ENCODE peak calls at places on chromosomes 2 and 18, in nine cellular contexts. O is left ventricle myocardium superior; D is OCI-LY7; F is left ventricle myocardium inferior; X is CD4-positive, alpha-beta T cell; K is A172; M is NCI-H226; Q is pancreas; Z is HepG2. S is an unnamed sample.

GRCh38 chr2:100350661-100351185 is 28.4 kb upstream of the LONRF2 start:
- DNase-seq in O (no peak), D (no peak), F (no peak), X (no peak), K (peak), M (no peak), Q (no peak), Z (no peak), S (peak)

GRCh38 chr2:156649596-156649995 is 213.4 kb downstream of the GPD2 start:
- DNase-seq in O (peak), D (no peak), F (peak), X (no peak), K (no peak), M (peak), Q (no peak), Z (no peak), S (no peak)

GRCh38 chr2:28697602-28698149 is 54.0 kb upstream of the PPP1CB start:
- DNase-seq in O (no peak), D (no peak), F (no peak), X (no peak), K (no peak), M (no peak), Q (no peak), Z (no peak), S (no peak)

GRCh38 chr2:189836644-189837043 is 52.4 kb downstream of the PMS1 start:
- DNase-seq in O (no peak), D (no peak), F (no peak), X (no peak), K (peak), M (no peak), Q (no peak), Z (no peak), S (no peak)

GRCh38 chr2:23536326-23536725 is 151.3 kb downstream of the KLHL29 start:
- DNase-seq in O (no peak), D (no peak), F (no peak), X (no peak), K (no peak), M (no peak), Q (no peak), Z (no peak), S (no peak)

GRCh38 chr2:83665894-83666293 is 793.2 kb downstream of the SUCLG1 start:
- DNase-seq in O (no peak), D (no peak), F (no peak), X (no peak), K (peak), M (peak), Q (no peak), Z (peak), S (no peak)

GRCh38 chr2:240387669-240388358 is 47.6 kb upstream of the GPC1 start:
- DNase-seq in O (peak), D (no peak), F (peak), X (no peak), K (peak), M (peak), Q (no peak), Z (peak), S (peak)

GRCh38 chr2:33219850-33220275 is 256.6 kb upstream of the RASGRP3 start:
- DNase-seq in O (no peak), D (no peak), F (no peak), X (no peak), K (peak), M (no peak), Q (no peak), Z (no peak), S (peak)

GRCh38 chr2:148298201-148298600 is 277.3 kb downstream of the MBD5 start:
- DNase-seq in O (no peak), D (no peak), F (no peak), X (no peak), K (no peak), M (peak), Q (no peak), Z (no peak), S (peak)

GRCh38 chr18:62660741-62661140 is 54.6 kb upstream of the PHLPP1 start:
- DNase-seq in O (no peak), D (no peak), F (no peak), X (no peak), K (peak), M (no peak), Q (no peak), Z (no peak), S (no peak)

GRCh38 chr2:191991442-191991841 is 144.6 kb upstream of the CAVIN2 start:
- DNase-seq in O (no peak), D (no peak), F (no peak), X (no peak), K (no peak), M (no peak), Q (no peak), Z (no peak), S (no peak)

GRCh38 chr18:59900222-59901128 is 679 bp downstream of the PMAIP1 start:
- DNase-seq in O (no peak), D (peak), F (peak), X (peak), K (no peak), M (peak), Q (peak), Z (no peak), S (peak)

GRCh38 chr2:64668542-64668941 is 14.8 kb upstream of the SERTAD2 start:
- DNase-seq in O (no peak), D (no peak), F (no peak), X (no peak), K (no peak), M (no peak), Q (no peak), Z (no peak), S (no peak)